ENCODE peak calls at places on chromosome 5, in seven cellular contexts. Q, T, N, P, Y, F and D are unnamed samples.

GRCh38 chr5:173707392-173707791 is 90.9 kb upstream of the BOD1 start:
- DNase-seq in Q (peak; percentile 44), T (no peak), N (no peak), P (no peak), Y (peak; percentile 56), F (no peak), D (no peak)

GRCh38 chr5:137708062-137708461 is 27.8 kb downstream of the KLHL3 start:
- DNase-seq in Q (no peak), T (no peak), N (no peak), P (no peak), Y (no peak), F (no peak), D (no peak)

GRCh38 chr5:14357861-14358260 is 214.7 kb downstream of the TRIO start:
- DNase-seq in Q (no peak), T (no peak), N (peak; percentile 56), P (peak; percentile 72), Y (no peak), F (no peak), D (peak; percentile 39)

GRCh38 chr5:1299511-1299850 is 4.6 kb upstream of the TERT start:
- DNase-seq in Q (no peak), T (no peak), N (no peak), P (peak; percentile 22), Y (no peak), F (no peak), D (no peak)

GRCh38 chr5:59587489-59588337 is 305.8 kb downstream of the PDE4D start:
- DNase-seq in Q (peak; percentile 52), T (peak; percentile 70), N (peak; percentile 93), P (peak; percentile 91), Y (peak; percentile 75), F (no peak), D (peak; percentile 58)

GRCh38 chr5:36733183-36733582 is 126.8 kb downstream of the SLC1A3 start:
- DNase-seq in Q (no peak), T (no peak), N (peak; percentile 32), P (no peak), Y (no peak), F (no peak), D (no peak)

GRCh38 chr5:146873186-146873917 is 5.2 kb downstream of the PPP2R2B start:
- DNase-seq in Q (no peak), T (no peak), N (no peak), P (no peak), Y (no peak), F (no peak), D (no peak)

GRCh38 chr5:22250528-22250927 is 602.6 kb downstream of the CDH12 start:
- DNase-seq in Q (no peak), T (no peak), N (no peak), P (no peak), Y (no peak), F (no peak), D (no peak)

GRCh38 chr5:117188207-117188606 is 613.6 kb upstream of the SEMA6A start:
- DNase-seq in Q (no peak), T (no peak), N (no peak), P (no peak), Y (peak; percentile 48), F (no peak), D (no peak)

GRCh38 chr5:168656633-168657032 is 77.5 kb upstream of the PANK3 start:
- DNase-seq in Q (no peak), T (no peak), N (no peak), P (no peak), Y (peak; percentile 45), F (no peak), D (no peak)

GRCh38 chr5:120655828-120656435 is 191.8 kb downstream of the PRR16 start:
- DNase-seq in Q (peak; percentile 22), T (no peak), N (peak; percentile 52), P (peak; percentile 49), Y (peak; percentile 30), F (peak; percentile 68), D (peak; percentile 4)

GRCh38 chr5:149268928-149269557 is 2.6 kb upstream of the AFAP1L1 start:
- DNase-seq in Q (peak; percentile 61), T (no peak), N (peak; percentile 56), P (no peak), Y (peak; percentile 66), F (peak; percentile 86), D (peak; percentile 31)

GRCh38 chr5:1380011-1380817 is 35.3 kb upstream of the CLPTM1L start:
- DNase-seq in Q (peak; percentile 4), T (no peak), N (peak; percentile 71), P (peak; percentile 81), Y (peak; percentile 29), F (peak; percentile 33), D (peak; percentile 30)

GRCh38 chr5:150574818-150575537 is 65.5 kb upstream of the SYNPO start:
- DNase-seq in Q (no peak), T (no peak), N (no peak), P (no peak), Y (no peak), F (no peak), D (no peak)
- H2BK120ac ChIP-seq in Q (no peak overlapping the region), T (no peak overlapping the region), N (no peak overlapping the region), P (no peak overlapping the region), Y (no peak overlapping the region), F (peak overlapping the region; percentile 77), D (no peak overlapping the region)

GRCh38 chr5:180970336-180970735 is 18.3 kb upstream of the BTNL3 start:
- DNase-seq in Q (no peak), T (no peak), N (no peak), P (no peak), Y (no peak), F (no peak), D (no peak)
- H2BK120ac ChIP-seq in Q (no peak overlapping the region), T (no peak overlapping the region), N (no peak overlapping the region), P (no peak overlapping the region), Y (no peak overlapping the region), F (no peak overlapping the region), D (no peak overlapping the region)

DNA sequence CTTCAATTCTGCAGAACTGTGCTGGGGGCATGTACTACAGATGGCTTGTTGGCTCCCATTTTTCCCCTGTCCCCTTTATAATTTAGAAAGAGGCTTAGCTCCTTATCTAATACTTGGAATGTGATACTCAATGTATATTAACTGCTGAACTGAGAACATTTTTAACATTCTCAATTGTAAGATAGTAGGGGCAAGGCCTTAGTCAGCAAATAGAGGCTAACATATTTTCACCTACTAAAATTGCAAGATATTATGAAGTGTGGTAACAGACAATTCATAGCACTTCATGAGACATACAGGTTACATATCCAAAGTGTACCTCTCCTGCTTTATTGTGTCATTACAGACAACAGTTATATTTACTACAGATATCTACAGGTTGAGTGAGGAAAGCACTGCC is 118.2 kb upstream of the ZNF366 start:
- DNase-seq in Q (no peak), T (no peak), N (no peak), P (no peak), Y (no peak), F (no peak), D (no peak)
- H2BK120ac ChIP-seq in Q (peak overlapping the region; percentile 88), T (no peak overlapping the region), N (no peak overlapping the region), P (no peak overlapping the region), Y (peak overlapping the region; percentile 95), F (no peak overlapping the region), D (no peak overlapping the region)

GRCh38 chr5:123805300-123805699 is 293.3 kb downstream of the CSNK1G3 start:
- DNase-seq in Q (no peak), T (no peak), N (no peak), P (no peak), Y (no peak), F (no peak), D (no peak)
- H2BK120ac ChIP-seq in Q (no peak overlapping the region), T (no peak overlapping the region), N (no peak overlapping the region), P (no peak overlapping the region), Y (no peak overlapping the region), F (no peak overlapping the region), D (no peak overlapping the region)

DNA sequence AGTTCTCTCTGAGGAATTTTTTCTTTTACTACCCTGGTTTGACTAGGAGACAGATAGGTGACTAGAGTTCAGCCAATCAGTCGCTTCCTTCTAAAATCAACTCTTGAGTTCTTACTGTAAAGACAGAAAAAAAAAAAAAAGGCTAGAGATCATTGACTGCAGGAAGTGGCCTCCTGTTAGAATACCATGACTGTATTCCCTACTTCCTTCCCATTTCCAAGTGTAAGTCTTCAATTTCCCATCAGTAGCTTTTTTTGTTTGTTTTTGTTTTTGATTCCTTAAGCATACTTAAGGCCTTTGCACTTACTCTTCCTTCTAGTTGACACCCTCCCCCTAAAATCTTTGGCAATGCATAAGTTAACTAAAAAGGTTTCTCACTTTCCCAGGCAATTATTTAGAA is 154.3 kb downstream of the HMHB1 start:
- DNase-seq in Q (no peak), T (no peak), N (peak; percentile 15), P (no peak), Y (no peak), F (no peak), D (no peak)
- H2BK120ac ChIP-seq in Q (no peak overlapping the region), T (no peak overlapping the region), N (no peak overlapping the region), P (no peak overlapping the region), Y (no peak overlapping the region), F (no peak overlapping the region), D (no peak overlapping the region)